ENCODE peak calls at places on chromosomes 6 and 20, in eight cellular contexts. V is astrocyte, N is HepG2, B is GM23248, Q is keratinocyte, C is fibroblast of lung, O is endothelial cell of umbilical vein, Y is PC-3. Z is an unnamed sample.

GRCh38 chr6:148273962-148274752 is 68.5 kb upstream of the SASH1 start:
- DNase-seq in V (no peak), N (no peak), B (peak), Q (no peak), C (no peak), O (no peak), Y (no peak), Z (peak)

GRCh38 chr6:136341967-136342366 is 52.3 kb upstream of the BCLAF1 start:
- DNase-seq in V (no peak), N (no peak), B (no peak), Q (no peak), C (no peak), O (no peak), Y (no peak), Z (no peak)

GRCh38 chr6:166417285-166417691 is 34.5 kb upstream of the MPC1 start:
- DNase-seq in V (no peak), N (no peak), B (no peak), Q (no peak), C (no peak), O (no peak), Y (no peak), Z (no peak)

GRCh38 chr6:31663087-31663960 is 1.5 kb downstream of the GPANK1 start:
- DNase-seq in V (no peak), N (no peak), B (peak), Q (no peak), C (peak), O (no peak), Y (peak), Z (peak)

GRCh38 chr6:153957409-153957808 is 81.6 kb upstream of the OPRM1 start:
- DNase-seq in V (no peak), N (no peak), B (no peak), Q (no peak), C (no peak), O (no peak), Y (no peak), Z (no peak)

GRCh38 chr6:135498178-135498841 is 770 bp upstream of the AHI1 start:
- DNase-seq in V (peak), N (peak), B (peak), Q (peak), C (peak), O (peak), Y (peak), Z (peak)

GRCh38 chr6:137926207-137926731 is 59.2 kb downstream of the TNFAIP3 start:
- DNase-seq in V (peak), N (no peak), B (peak), Q (peak), C (peak), O (peak), Y (peak), Z (peak)

GRCh38 chr6:21885532-21886089 is 292.1 kb downstream of the SOX4 start:
- DNase-seq in V (peak), N (no peak), B (peak), Q (no peak), C (peak), O (peak), Y (peak), Z (peak)

GRCh38 chr6:42103218-42103617 is 39.2 kb downstream of the C6orf132 start:
- DNase-seq in V (no peak), N (no peak), B (no peak), Q (no peak), C (no peak), O (no peak), Y (no peak), Z (no peak)

GRCh38 chr6:16670183-16670582 is 91.1 kb downstream of the ATXN1 start:
- DNase-seq in V (no peak), N (no peak), B (no peak), Q (no peak), C (no peak), O (no peak), Y (peak), Z (no peak)

GRCh38 chr20:43590036-43590391 is 723 bp upstream of the IFT52 start:
- DNase-seq in V (no peak), N (peak), B (no peak), Q (no peak), C (no peak), O (no peak), Y (no peak), Z (no peak)

GRCh38 chr6:100194535-100194934 is 200.5 kb upstream of the MCHR2 start:
- DNase-seq in V (peak), N (no peak), B (peak), Q (no peak), C (peak), O (no peak), Y (no peak), Z (no peak)

GRCh38 chr6:138844203-138844602 is 48.3 kb downstream of the ECT2L start:
- DNase-seq in V (peak), N (peak), B (peak), Q (no peak), C (peak), O (no peak), Y (no peak), Z (no peak)

GRCh38 chr20:25339608-25340007 is 51.0 kb downstream of the ABHD12 start:
- DNase-seq in V (no peak), N (peak), B (no peak), Q (no peak), C (no peak), O (no peak), Y (no peak), Z (no peak)

GRCh38 chr6:133040025-133040838 is 200.9 kb upstream of the EYA4 start:
- DNase-seq in V (peak), N (peak), B (peak), Q (no peak), C (peak), O (peak), Y (peak), Z (peak)

GRCh38 chr20:53594068-53595017 is 704 bp upstream of the ZNF217 start:
- DNase-seq in V (peak), N (peak), B (peak), Q (no peak), C (peak), O (peak), Y (peak), Z (peak)

GRCh38 chr20:13857961-13858360 is 73.1 kb downstream of the NDUFAF5 start:
- DNase-seq in V (no peak), N (no peak), B (peak), Q (no peak), C (peak), O (no peak), Y (no peak), Z (no peak)

GRCh38 chr6:13873288-13874190 is 51.2 kb upstream of the RNF182 start:
- DNase-seq in V (no peak), N (peak), B (peak), Q (no peak), C (no peak), O (peak), Y (peak), Z (peak)

GRCh38 chr20:35941620-35942019 is 12.7 kb downstream of the SCAND1 start:
- DNase-seq in V (no peak), N (no peak), B (no peak), Q (no peak), C (no peak), O (no peak), Y (no peak), Z (no peak)

GRCh38 chr6:14221564-14222297 is 104.2 kb downstream of the CD83 start:
- DNase-seq in V (no peak), N (no peak), B (no peak), Q (no peak), C (no peak), O (no peak), Y (no peak), Z (no peak)

DNA sequence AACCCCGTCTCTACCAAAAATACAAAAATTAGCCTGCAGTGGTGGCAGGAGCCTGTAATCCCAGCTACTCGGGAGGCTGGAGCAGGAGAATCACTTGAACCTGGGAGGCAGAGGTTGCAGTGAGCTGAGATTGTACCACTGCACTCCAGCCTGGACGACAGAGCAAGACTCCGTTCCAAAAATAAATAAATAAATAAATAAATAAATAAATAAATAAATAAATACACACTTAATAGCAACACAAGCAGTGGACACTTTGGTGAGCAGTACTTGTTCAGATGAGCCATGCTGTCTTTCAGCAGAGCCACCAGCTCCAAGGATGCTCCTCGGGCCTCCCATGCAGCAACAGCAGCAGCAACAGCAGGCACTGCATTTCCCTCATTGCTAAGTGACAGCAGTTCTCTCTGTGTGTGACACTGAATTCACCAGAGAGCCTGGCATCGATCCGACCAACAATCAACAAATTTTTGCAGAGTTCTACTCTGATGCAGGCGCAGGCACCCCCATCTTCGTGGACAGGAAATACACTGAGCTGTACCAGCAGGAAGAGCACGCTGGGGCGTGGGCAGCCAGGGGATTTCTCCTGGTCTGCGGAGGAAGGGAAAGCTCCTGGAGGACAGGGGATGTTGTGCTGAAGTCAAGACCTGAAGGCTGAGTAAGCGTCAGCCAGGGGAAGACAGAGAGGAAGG is 54.0 kb upstream of the SNX9 start:
- DNase-seq in V (no peak), N (no peak), B (no peak), Q (no peak), C (no peak), O (no peak), Y (no peak), Z (no peak)
- H3K9ac ChIP-seq in V (no peak), N (no peak), B (no peak), Q (no peak), C (no peak), O (no peak), Y (peak), Z (no peak)

DNA sequence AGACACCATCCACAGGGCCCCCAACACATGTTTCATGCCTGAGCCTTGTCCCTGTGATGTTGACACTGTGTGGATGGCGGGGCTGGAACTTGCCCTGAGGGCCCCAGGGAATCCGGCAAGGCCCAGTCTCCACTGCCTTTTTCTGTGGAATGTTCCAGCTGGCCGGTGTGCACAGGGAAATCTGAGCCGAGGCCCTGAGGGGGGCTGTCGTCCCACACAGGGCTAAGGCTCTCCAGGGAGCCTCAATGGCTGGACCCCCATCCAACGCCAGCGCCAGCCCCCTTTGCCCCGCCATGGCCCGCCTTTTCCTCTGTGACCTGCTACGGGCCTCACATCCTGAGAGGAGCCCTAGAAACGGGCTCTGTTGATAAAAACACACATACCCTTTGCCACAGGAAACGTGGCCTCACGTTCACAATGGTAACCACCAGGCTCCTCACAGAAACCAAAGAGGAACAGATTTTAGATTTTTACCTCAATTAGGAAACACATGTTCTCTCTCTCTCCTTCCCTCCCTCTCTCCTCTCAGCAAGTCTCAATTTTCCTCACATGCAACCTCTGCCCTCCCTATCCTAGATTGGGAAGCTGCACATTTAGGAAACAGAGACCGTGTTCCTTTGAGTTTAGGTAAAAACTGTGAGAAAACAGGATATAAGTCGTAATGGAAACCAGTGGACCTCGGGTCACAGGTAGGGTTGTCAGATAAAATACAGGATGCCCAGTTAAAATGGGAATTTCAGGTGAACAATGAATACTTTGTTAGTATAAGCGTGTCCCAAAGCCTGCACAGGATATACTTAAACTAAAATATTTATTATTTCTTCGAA is 13.7 kb upstream of the ZNF831 start:
- DNase-seq in V (no peak), N (no peak), B (no peak), Q (no peak), C (no peak), O (no peak), Y (no peak), Z (no peak)
- TF ChIP-seq EZH2 in V (no peak), N (no peak), B (no peak), Q (no peak), C (no peak), O (no peak), Y (no peak), Z (no peak)

GRCh38 chr20:63536241-63536977 is 767 bp downstream of the PTK6 start:
- DNase-seq in V (no peak), N (no peak), B (peak), Q (no peak), C (no peak), O (no peak), Y (peak), Z (no peak)
- H3K9ac ChIP-seq in V (no peak), N (no peak), B (no peak), Q (peak), C (no peak), O (no peak), Y (peak), Z (no peak)

DNA sequence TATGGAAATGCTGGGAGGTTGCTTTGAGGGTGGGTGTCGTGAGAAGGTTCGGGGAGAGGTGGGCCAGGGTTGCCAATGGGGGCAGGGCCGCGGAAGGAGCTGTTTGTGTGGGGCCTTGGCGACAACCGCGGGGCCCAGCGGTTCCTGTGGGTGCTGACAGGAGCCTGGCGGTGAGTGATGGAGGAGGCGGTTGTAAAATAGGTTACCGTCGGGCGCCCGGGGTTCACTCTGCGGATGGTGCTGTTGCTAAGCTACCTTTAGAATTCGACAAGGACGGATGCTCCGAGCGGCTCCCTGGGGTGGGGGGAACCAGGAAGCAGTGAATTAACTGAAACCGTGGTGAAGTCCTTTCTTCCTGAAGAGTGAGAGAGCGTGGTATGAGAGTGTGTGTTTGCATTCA is 61.8 kb downstream of the CDH22 start:
- DNase-seq in V (no peak), N (no peak), B (no peak), Q (no peak), C (no peak), O (no peak), Y (no peak), Z (no peak)
- TF ChIP-seq EZH2 in V (peak), N (peak), B (no peak), Q (no peak), C (no peak), O (no peak), Y (no peak), Z (no peak)

GRCh38 chr6:20458051-20458894 is 56.6 kb downstream of the E2F3 start:
- DNase-seq in V (no peak), N (no peak), B (no peak), Q (no peak), C (no peak), O (peak), Y (no peak), Z (no peak)

GRCh38 chr6:20459682-20460081 is 58.0 kb downstream of the E2F3 start:
- DNase-seq in V (no peak), N (no peak), B (no peak), Q (no peak), C (no peak), O (no peak), Y (no peak), Z (no peak)

GRCh38 chr6:20454201-20454824 is 52.6 kb downstream of the E2F3 start:
- DNase-seq in V (no peak), N (no peak), B (no peak), Q (no peak), C (no peak), O (no peak), Y (peak), Z (peak)

GRCh38 chr6:20455175-20456075 is 53.7 kb downstream of the E2F3 start:
- DNase-seq in V (no peak), N (no peak), B (peak), Q (no peak), C (peak), O (peak), Y (peak), Z (peak)
- H3K9ac ChIP-seq in V (no peak), N (no peak), B (no peak), Q (no peak), C (no peak), O (no peak), Y (peak), Z (no peak)

GRCh38 chr6:34145161-34146020 is 496 bp downstream of the GRM4 start:
- DNase-seq in V (peak), N (no peak), B (peak), Q (no peak), C (peak), O (peak), Y (peak), Z (peak)
- TF ChIP-seq EZH2 in V (no peak), N (peak), B (no peak), Q (no peak), C (peak), O (peak), Y (peak), Z (no peak)

GRCh38 chr6:98831057-98832031 is 3.0 kb upstream of the POU3F2 start:
- DNase-seq in V (no peak), N (no peak), B (no peak), Q (no peak), C (peak), O (no peak), Y (no peak), Z (no peak)
- H3K9ac ChIP-seq in V (no peak), N (no peak), B (no peak), Q (no peak), C (no peak), O (no peak), Y (no peak), Z (no peak)

Z was measured in mammary epithelial cell.